ENCODE peak calls at places on chromosomes 13 and 19, in four cellular contexts. K is HepG2, I is GM12878, O is H1. W is an unnamed sample.

GRCh38 chr19:50329146-50329925 is at the start of gene KCNC3:
- DNase-seq in O (peak; percentile 99), I (peak; percentile 83), K (peak; percentile 100), W (peak; percentile 95)

GRCh38 chr19:5948697-5949564 is 29.0 kb downstream of the RANBP3 start:
- DNase-seq in O (no peak), K (no peak), I (no peak), W (no peak)

GRCh38 chr19:12611361-12611699 is 610 bp downstream of the ZNF791 start:
- DNase-seq in I (no peak), K (peak; percentile 70), O (no peak), W (peak; percentile 49)

GRCh38 chr19:10220695-10221094 is 10.4 kb downstream of the S1PR2 start:
- DNase-seq in I (no peak), O (no peak), K (no peak), W (no peak)

GRCh38 chr19:16714702-16715294 is 4.8 kb upstream of the NWD1 start:
- DNase-seq in I (peak; percentile 20), O (peak; percentile 50), K (peak; percentile 24), W (peak; percentile 65)

GRCh38 chr19:30102239-30102638 is 160.2 kb downstream of the URI1 start:
- DNase-seq in O (no peak), K (no peak), I (no peak), W (no peak)

GRCh38 chr13:30905932-30906383 is at the start of gene MEDAG:
- DNase-seq in K (no peak), I (no peak), O (no peak), W (no peak)

GRCh38 chr13:110422913-110423688 is 116.0 kb downstream of the COL4A2 start:
- DNase-seq in K (no peak), O (no peak), I (no peak), W (no peak)

GRCh38 chr13:31747966-31748365 is 8.6 kb downstream of the RXFP2 start:
- DNase-seq in O (no peak), K (no peak), I (no peak), W (no peak)

GRCh38 chr13:26919311-26919710 is 158.7 kb upstream of the GPR12 start:
- DNase-seq in K (no peak), I (no peak), O (no peak), W (no peak)

GRCh38 chr13:60343978-60344377 is 53.0 kb upstream of the TDRD3 start:
- DNase-seq in I (no peak), O (no peak), K (no peak), W (no peak)

GRCh38 chr13:76852991-76853390 is 33.2 kb downstream of the KCTD12 start:
- DNase-seq in I (no peak), O (no peak), K (no peak), W (no peak)

GRCh38 chr13:43200736-43201135 is 177.3 kb downstream of the DNAJC15 start:
- DNase-seq in I (no peak), O (no peak), K (no peak), W (no peak)
- TF ChIP-seq BRCA1 in I (no peak), O (no peak), K (no peak), W (no peak)

DNA sequence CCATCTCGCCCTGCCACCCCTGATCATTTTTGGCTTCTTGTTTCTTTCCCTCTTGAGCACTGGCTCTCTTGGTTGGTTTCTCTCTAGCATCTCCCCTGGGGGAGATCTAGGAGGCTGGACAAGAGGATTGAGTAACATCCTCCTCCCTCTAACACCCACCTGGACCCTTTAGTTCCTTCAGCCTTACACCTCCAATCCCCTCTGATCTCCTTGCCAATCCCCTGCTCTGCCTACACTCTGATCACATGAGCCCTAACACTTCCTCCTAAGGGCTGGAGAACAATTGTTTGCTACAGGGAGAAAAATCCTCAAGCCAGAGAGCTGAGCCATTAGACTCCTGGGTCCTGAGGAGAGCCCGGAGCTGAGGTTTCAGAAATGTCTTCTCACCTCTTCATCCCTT is 65.9 kb upstream of the ADGRL1 start:
- DNase-seq in K (no peak), O (no peak), I (no peak), W (no peak)
- TF ChIP-seq BRCA1 in K (no peak), O (no peak), I (no peak), W (no peak)

GRCh38 chr13:33494596-33495214 is 209.2 kb upstream of the STARD13 start:
- DNase-seq in O (no peak), I (no peak), K (peak; percentile 40), W (no peak)

GRCh38 chr13:33493672-33494365 is 208.3 kb upstream of the STARD13 start:
- DNase-seq in I (no peak), O (no peak), K (no peak), W (no peak)

GRCh38 chr13:33487575-33488243 is 202.2 kb upstream of the STARD13 start:
- DNase-seq in I (peak; percentile 27), O (no peak), K (peak; percentile 10), W (no peak)

GRCh38 chr13:33489563-33489962 is 204.0 kb upstream of the STARD13 start:
- DNase-seq in I (no peak), K (no peak), O (no peak), W (no peak)

DNA sequence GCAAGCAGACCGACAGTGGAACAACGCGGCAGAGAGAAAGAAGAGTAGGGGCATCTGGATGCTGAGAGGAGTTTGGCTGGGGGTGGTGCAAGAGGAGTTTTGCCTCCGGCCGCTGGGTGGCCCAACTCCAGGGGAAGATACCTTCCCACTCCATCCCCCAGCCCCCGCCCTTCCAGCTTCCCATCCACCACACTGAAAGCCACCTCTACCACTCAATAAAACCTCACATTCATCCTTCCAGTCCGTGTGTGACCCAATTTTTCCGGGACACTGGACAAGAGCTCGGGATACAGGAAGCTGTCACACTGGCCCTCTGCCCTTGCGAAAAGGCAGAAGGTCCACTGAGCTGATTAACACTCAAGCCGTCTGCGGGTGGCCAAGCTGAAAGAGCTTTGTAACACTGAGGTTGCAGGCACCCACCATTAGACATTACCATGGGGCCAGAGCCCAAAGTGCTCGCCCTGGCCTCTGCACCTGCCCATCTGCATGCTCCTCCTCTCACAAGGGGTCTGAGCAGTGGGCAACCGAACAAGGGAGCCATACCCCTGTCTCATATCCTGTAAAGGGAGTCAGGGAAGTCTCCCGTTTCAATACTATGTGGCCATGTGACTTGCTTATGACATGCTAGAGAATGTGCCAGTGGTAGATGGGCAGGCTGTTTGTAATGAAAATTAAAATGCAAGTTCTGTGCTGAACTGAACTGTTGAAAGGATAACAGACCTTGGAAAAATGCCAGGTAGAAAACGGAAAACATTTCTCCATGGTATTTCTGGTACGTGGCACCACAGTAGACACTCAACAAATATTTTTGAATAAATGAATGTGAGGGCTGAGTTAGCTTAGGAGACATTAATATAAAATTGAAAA is 205.1 kb upstream of the STARD13 start:
- DNase-seq in K (no peak), I (no peak), O (peak; percentile 33), W (peak; percentile 5)
- TF ChIP-seq BRCA1 in K (no peak), I (no peak), O (no peak), W (no peak)

DNA sequence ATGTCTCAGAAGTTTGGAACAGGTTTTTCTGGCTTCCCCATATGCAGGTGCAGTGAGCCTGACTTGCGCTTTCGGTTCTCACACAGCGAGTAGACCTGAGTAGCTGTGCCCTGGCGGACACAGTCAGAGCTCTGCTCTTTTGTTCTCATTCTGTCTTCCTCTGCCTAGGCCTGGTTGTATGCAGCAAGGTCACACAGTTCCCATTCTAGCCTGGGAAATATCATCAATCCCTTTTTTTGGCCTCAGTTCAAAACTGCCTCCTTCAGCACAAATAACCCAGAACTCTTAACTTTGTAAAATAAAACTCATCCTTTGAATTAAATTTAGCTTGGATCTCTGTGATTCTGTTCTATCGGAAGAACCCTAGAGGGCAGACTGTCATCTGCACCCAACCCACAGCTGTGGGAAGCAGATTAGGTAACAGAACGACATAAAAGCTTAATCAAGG is 10.2 kb downstream of the OXGR1 start:
- DNase-seq in I (peak; percentile 9), O (no peak), K (no peak), W (no peak)
- TF ChIP-seq BRCA1 in I (no peak), O (no peak), K (no peak), W (no peak)

GRCh38 chr13:45966715-45967114 is 85.8 kb downstream of the ZC3H13 start:
- DNase-seq in I (no peak), O (no peak), K (no peak), W (no peak)
- TF ChIP-seq BRCA1 in I (no peak), O (no peak), K (no peak), W (no peak)

GRCh38 chr13:40486518-40487163 is 179.8 kb downstream of the FOXO1 start:
- DNase-seq in I (no peak), O (no peak), K (no peak), W (no peak)

GRCh38 chr13:40484981-40485380 is 181.5 kb downstream of the FOXO1 start:
- DNase-seq in K (no peak), I (no peak), O (no peak), W (no peak)

GRCh38 chr13:40484101-40484800 is 182.2 kb downstream of the FOXO1 start:
- DNase-seq in I (no peak), K (no peak), O (no peak), W (no peak)

GRCh38 chr13:40483601-40484000 is 182.8 kb downstream of the FOXO1 start:
- DNase-seq in K (no peak), O (no peak), I (no peak), W (no peak)

DNA sequence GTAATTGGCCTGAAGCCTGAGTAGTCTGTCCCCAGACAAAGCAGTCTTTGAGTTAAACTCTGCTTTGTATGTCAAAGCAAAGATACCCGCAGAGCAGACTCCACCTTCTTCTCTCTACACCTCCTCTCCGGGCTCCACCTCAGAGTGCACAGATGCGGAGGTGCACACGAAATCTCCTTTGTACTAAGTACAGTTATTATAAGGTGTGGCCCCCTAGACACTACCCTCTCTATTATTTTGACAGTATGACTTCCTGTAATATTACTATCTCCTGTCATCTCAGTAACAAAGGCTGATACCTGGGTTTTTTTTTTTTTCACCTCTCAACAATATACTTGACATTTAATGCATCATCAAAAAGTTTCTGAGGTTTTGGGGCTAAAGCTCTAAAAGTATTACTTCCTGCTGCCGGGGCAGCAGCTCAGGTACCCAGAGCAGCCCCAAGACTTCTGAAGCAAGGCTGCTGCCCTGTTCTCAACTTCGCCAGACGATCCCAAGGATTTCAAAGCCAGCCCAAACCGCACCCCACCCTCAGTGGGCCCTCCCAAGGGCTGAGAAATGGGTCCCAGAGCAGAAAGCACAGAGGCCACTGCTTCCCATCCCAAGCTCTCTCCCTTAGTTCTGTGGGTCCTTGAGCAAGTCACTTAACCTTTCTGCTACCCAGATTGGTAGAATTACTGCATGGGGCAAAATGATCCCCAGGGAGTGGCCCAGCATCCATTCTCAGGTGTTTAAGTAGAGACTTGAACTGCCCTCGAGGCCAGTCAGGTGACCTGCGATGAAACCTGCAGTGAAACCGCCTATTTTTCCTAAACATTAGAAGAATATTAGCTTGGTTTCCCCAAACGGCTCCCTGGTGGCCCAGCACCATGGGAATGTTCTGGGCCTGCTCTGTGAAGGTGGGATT is 180.6 kb downstream of the FOXO1 start:
- DNase-seq in O (no peak), I (no peak), K (no peak), W (no peak)
- TF ChIP-seq BRCA1 in O (no peak), I (no peak), K (no peak), W (no peak)

W was measured in K562.